ENCODE peak calls at places on chromosomes 3 and 15, in ten cellular contexts. W is heart left ventricle, F is mucosa of descending colon, B is body of pancreas, N is A549, I is ovary, O is GM12878, K is uterus, G is SJCRH30, U is PC-3. M is an unnamed sample.

GRCh38 chr3:82080792-82081191 is 319.3 kb upstream of the GBE1 start:
- DNase-seq in W (no peak), F (no peak), B (no peak), N (no peak), I (no peak), O (no peak), K (no peak), G (no peak), U (peak; percentile 61), M (no peak)

GRCh38 chr3:13451301-13451673 is 28.8 kb upstream of the HDAC11 start:
- DNase-seq in W (peak; percentile 59), F (peak; percentile 41), B (peak; percentile 8), N (no peak), I (no peak), O (no peak), K (no peak), G (peak; percentile 55), U (peak; percentile 61), M (no peak)

GRCh38 chr3:99678023-99678422 is 39.6 kb downstream of the COL8A1 start:
- DNase-seq in W (no peak), F (no peak), B (peak; percentile 18), N (no peak), I (no peak), O (no peak), K (peak; percentile 73), G (no peak), U (peak; percentile 74), M (no peak)

GRCh38 chr3:30437172-30437571 is 169.2 kb upstream of the TGFBR2 start:
- DNase-seq in W (no peak), F (no peak), B (no peak), N (no peak), I (no peak), O (no peak), K (peak; percentile 52), G (peak; percentile 69), U (no peak), M (peak; percentile 6)

GRCh38 chr3:33437556-33438283 is 2.5 kb downstream of the UBP1 start:
- DNase-seq in W (no peak), F (peak; percentile 43), B (peak; percentile 29), N (no peak), I (no peak), O (no peak), K (no peak), G (peak; percentile 27), U (peak; percentile 57), M (peak; percentile 83)

GRCh38 chr3:161462138-161462537 is 34.5 kb upstream of the OTOL1 start:
- DNase-seq in W (no peak), F (no peak), B (no peak), N (no peak), I (no peak), O (no peak), K (no peak), G (no peak), U (no peak), M (no peak)

GRCh38 chr3:65808407-65808806 is 230.3 kb downstream of the MAGI1 start:
- DNase-seq in W (no peak), F (no peak), B (no peak), N (no peak), I (no peak), O (no peak), K (no peak), G (no peak), U (peak; percentile 46), M (no peak)

GRCh38 chr15:98878172-98878571 is 129.4 kb downstream of the PGPEP1L start:
- DNase-seq in W (no peak), F (no peak), B (no peak), N (no peak), I (no peak), O (no peak), K (no peak), G (no peak), U (no peak), M (no peak)

GRCh38 chr3:10263549-10264363 is 15.5 kb downstream of the TATDN2 start:
- DNase-seq in W (no peak), F (no peak), B (peak; percentile 36), N (peak; percentile 79), I (peak; percentile 61), O (no peak), K (peak; percentile 69), G (peak; percentile 24), U (peak; percentile 56), M (peak; percentile 70)

GRCh38 chr15:92780816-92781215 is 119.3 kb upstream of the CHD2 start:
- DNase-seq in W (no peak), F (no peak), B (no peak), N (no peak), I (no peak), O (no peak), K (no peak), G (no peak), U (no peak), M (no peak)

GRCh38 chr3:160830792-160831191 is 74.8 kb downstream of the PPM1L start:
- DNase-seq in W (no peak), F (no peak), B (no peak), N (no peak), I (no peak), O (no peak), K (no peak), G (peak; percentile 40), U (peak; percentile 17), M (peak; percentile 38)

GRCh38 chr15:89677381-89677780 is 1.8 kb downstream of the PLIN1 start:
- DNase-seq in W (no peak), F (no peak), B (no peak), N (no peak), I (no peak), O (no peak), K (no peak), G (no peak), U (no peak), M (no peak)

GRCh38 chr3:181704421-181705066 is 7.2 kb upstream of the SOX2 start:
- DNase-seq in W (no peak), F (no peak), B (no peak), N (no peak), I (no peak), O (no peak), K (no peak), G (no peak), U (no peak), M (no peak)
- H3K4me1 ChIP-seq in W (no peaks in the 10 kb centered on the region), F (peaks cover 4% of the 10 kb centered on the region), B (peaks cover 11% of the 10 kb centered on the region), N (peaks cover 9% of the 10 kb centered on the region), I (no peaks in the 10 kb centered on the region), O (no peaks in the 10 kb centered on the region), K (no peaks in the 10 kb centered on the region), G (no peaks in the 10 kb centered on the region), U (no peaks in the 10 kb centered on the region), M (peaks cover 3% of the 10 kb centered on the region)

GRCh38 chr3:183106635-183107034 is 7.3 kb upstream of the MCCC1 start:
- DNase-seq in W (no peak), F (no peak), B (no peak), N (no peak), I (no peak), O (no peak), K (no peak), G (no peak), U (no peak), M (no peak)
- H3K9me3 ChIP-seq in W (no peaks in the 10 kb centered on the region), F (no peaks in the 10 kb centered on the region), B (no peaks in the 10 kb centered on the region), N (no peaks in the 10 kb centered on the region), I (no peaks in the 10 kb centered on the region), O (no peaks in the 10 kb centered on the region), K (no peaks in the 10 kb centered on the region), G (peaks cover 2% of the 10 kb centered on the region), U (no peaks in the 10 kb centered on the region), M (no peaks in the 10 kb centered on the region)

DNA sequence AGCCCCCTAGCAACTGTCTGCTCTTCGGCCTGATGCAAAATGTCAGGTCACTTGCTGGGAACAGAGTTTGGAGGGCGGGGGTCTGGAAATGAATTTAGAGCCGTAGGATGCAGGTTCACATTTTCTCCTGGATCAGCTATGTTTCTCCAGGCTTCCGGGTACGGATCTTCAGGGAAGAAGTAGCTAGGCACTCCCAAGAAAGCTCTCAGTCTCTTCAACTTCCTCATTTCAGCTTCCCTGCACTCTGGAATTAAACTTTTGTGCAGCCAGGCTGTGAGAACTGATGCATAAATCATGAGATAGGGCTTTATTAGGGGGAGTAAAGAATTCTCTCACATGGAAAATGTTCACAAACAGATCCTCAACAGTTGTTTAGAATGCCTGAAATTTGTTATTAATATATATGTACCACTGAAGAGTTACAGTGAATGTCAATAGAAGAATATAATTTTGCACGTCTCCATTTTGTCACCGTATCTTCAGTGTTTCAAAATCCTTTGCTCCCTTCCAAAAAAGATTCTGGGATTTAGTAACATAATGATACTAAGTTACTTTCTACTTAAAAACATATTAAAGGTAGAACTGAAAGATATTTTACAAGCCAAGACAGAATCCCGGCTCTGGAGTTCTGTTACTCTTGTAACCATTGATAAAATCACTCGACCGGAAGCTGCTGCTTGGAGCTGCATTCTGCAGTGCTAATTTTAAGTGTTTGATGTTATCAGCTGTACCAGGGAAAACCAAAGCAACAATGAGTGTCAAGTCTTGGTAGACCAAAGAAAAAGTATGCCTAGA is 178.5 kb upstream of the P2RY1 start:
- DNase-seq in W (no peak), F (no peak), B (no peak), N (no peak), I (no peak), O (no peak), K (no peak), G (no peak), U (no peak), M (peak; percentile 32)
- H3K4me1 ChIP-seq in W (no peaks in the 10 kb centered on the region), F (no peaks in the 10 kb centered on the region), B (no peaks in the 10 kb centered on the region), N (no peaks in the 10 kb centered on the region), I (peaks cover 2% of the 10 kb centered on the region), O (no peaks in the 10 kb centered on the region), K (no peaks in the 10 kb centered on the region), G (no peaks in the 10 kb centered on the region), U (no peaks in the 10 kb centered on the region), M (peaks cover 15% of the 10 kb centered on the region)

GRCh38 chr15:100002091-100002620 is 268.9 kb upstream of the LYSMD4 start:
- DNase-seq in W (no peak), F (no peak), B (no peak), N (no peak), I (no peak), O (no peak), K (no peak), G (no peak), U (no peak), M (no peak)
- H3K9me3 ChIP-seq in W (no peaks in the 10 kb centered on the region), F (no peaks in the 10 kb centered on the region), B (no peaks in the 10 kb centered on the region), N (no peaks in the 10 kb centered on the region), I (no peaks in the 10 kb centered on the region), O (no peaks in the 10 kb centered on the region), K (no peaks in the 10 kb centered on the region), G (no peaks in the 10 kb centered on the region), U (no peaks in the 10 kb centered on the region), M (no peaks in the 10 kb centered on the region)

GRCh38 chr3:134337071-134337482 is 37.2 kb downstream of the AMOTL2 start:
- DNase-seq in W (no peak), F (no peak), B (no peak), N (no peak), I (no peak), O (no peak), K (peak; percentile 15), G (no peak), U (no peak), M (no peak)
- H3K4me1 ChIP-seq in W (peaks cover 11% of the 10 kb centered on the region), F (peaks cover 6% of the 10 kb centered on the region), B (peaks cover 31% of the 10 kb centered on the region), N (peaks cover 70% of the 10 kb centered on the region), I (peaks cover 15% of the 10 kb centered on the region), O (no peaks in the 10 kb centered on the region), K (peaks cover 5% of the 10 kb centered on the region), G (peaks cover 18% of the 10 kb centered on the region), U (peaks cover 3% of the 10 kb centered on the region), M (peaks cover 14% of the 10 kb centered on the region)

GRCh38 chr15:79878078-79878705 is 18.6 kb downstream of the MTHFS start:
- DNase-seq in W (no peak), F (no peak), B (no peak), N (no peak), I (no peak), O (no peak), K (no peak), G (no peak), U (no peak), M (no peak)
- H3K9me3 ChIP-seq in W (peaks cover 47% of the 10 kb centered on the region), F (peaks cover 49% of the 10 kb centered on the region), B (no peaks in the 10 kb centered on the region), N (peaks cover 49% of the 10 kb centered on the region), I (no peaks in the 10 kb centered on the region), O (peaks cover 17% of the 10 kb centered on the region), K (no peaks in the 10 kb centered on the region), G (peaks cover 21% of the 10 kb centered on the region), U (peaks cover 6% of the 10 kb centered on the region), M (no peaks in the 10 kb centered on the region)